ENCODE peak calls at places on chromosomes 2 and 18, in four cellular contexts. Z is fibroblast of lung, G is PC-9, N is tibial artery. V is an unnamed sample.

GRCh38 chr18:44067201-44067600 is 613.5 kb upstream of the SETBP1 start:
- DNase-seq in Z (no peak), G (no peak), N (no peak), V (no peak)

GRCh38 chr2:234203135-234203984 is 152.9 kb downstream of the SPP2 start:
- DNase-seq in Z (peak; percentile 99), G (peak; percentile 98), N (no peak), V (no peak)

GRCh38 chr2:148906136-148906535 is 31.1 kb downstream of the KIF5C start:
- DNase-seq in Z (no peak), G (no peak), N (no peak), V (no peak)

GRCh38 chr18:36402765-36403396 is 105.4 kb downstream of the FHOD3 start:
- DNase-seq in Z (peak; percentile 81), G (no peak), N (peak; percentile 87), V (peak; percentile 85)

GRCh38 chr2:24404582-24404981 is 44.2 kb upstream of the ITSN2 start:
- DNase-seq in Z (peak; percentile 76), G (no peak), N (no peak), V (no peak)

GRCh38 chr2:237097911-237098702 is 12.4 kb downstream of the COPS8 start:
- DNase-seq in Z (peak; percentile 88), G (peak; percentile 64), N (no peak), V (no peak)

GRCh38 chr2:26580751-26581150 is 60.4 kb downstream of the CIB4 start:
- DNase-seq in Z (no peak), G (no peak), N (peak; percentile 48), V (no peak)

GRCh38 chr2:106192752-106193490 is 1.2 kb downstream of the UXS1 start:
- DNase-seq in Z (peak; percentile 79), G (peak; percentile 90), N (no peak), V (no peak)

GRCh38 chr2:134144651-134145050 is 109.2 kb upstream of the MGAT5 start:
- DNase-seq in Z (peak; percentile 33), G (no peak), N (no peak), V (no peak)

GRCh38 chr2:145874466-145874865 is 1354.5 kb upstream of the ZEB2 start:
- DNase-seq in Z (peak; percentile 59), G (no peak), N (no peak), V (no peak)

GRCh38 chr2:112762276-112762675 is 2.1 kb downstream of the CKAP2L start:
- DNase-seq in Z (no peak), G (no peak), N (no peak), V (no peak)

GRCh38 chr2:231204146-231204545 is 5.7 kb downstream of the ARMC9 start:
- DNase-seq in Z (no peak), G (no peak), N (peak; percentile 31), V (no peak)

GRCh38 chr18:26710460-26711096 is 154.9 kb downstream of the AQP4 start:
- DNase-seq in Z (no peak), G (no peak), N (no peak), V (no peak)

GRCh38 chr2:88690591-88691338 is 708 bp upstream of the RPIA start:
- DNase-seq in Z (no peak), G (peak; percentile 68), N (no peak), V (no peak)

GRCh38 chr2:159326569-159327255 is 40.2 kb upstream of the WDSUB1 start:
- DNase-seq in Z (no peak), G (no peak), N (no peak), V (no peak)

GRCh38 chr2:227410191-227410590 is 22.4 kb upstream of the SCYGR1 start:
- DNase-seq in Z (no peak), G (no peak), N (no peak), V (peak; percentile 40)

GRCh38 chr2:149017116-149017985 is 21.1 kb upstream of the LYPD6B start:
- DNase-seq in Z (peak; percentile 57), G (peak; percentile 46), N (peak; percentile 78), V (peak; percentile 85)

GRCh38 chr2:156845806-156846558 is 409.8 kb downstream of the GPD2 start:
- DNase-seq in Z (peak; percentile 3), G (no peak), N (no peak), V (no peak)

GRCh38 chr18:32910694-32911296 is 138.0 kb upstream of the KLHL14 start:
- DNase-seq in Z (peak; percentile 81), G (no peak), N (no peak), V (no peak)

GRCh38 chr18:46424898-46425297 is 232.1 kb downstream of the LOXHD1 start:
- DNase-seq in Z (no peak), G (no peak), N (no peak), V (no peak)

GRCh38 chr2:136116111-136116812 is 1.7 kb downstream of the CXCR4 start:
- DNase-seq in Z (no peak), G (no peak), N (peak; percentile 79), V (no peak)

GRCh38 chr2:122856696-122857095 is 1101.2 kb downstream of the TSN start:
- DNase-seq in Z (no peak), G (no peak), N (no peak), V (no peak)

GRCh38 chr18:47050468-47050867 is 15.0 kb upstream of the ELOA2 start:
- DNase-seq in Z (peak; percentile 44), G (peak; percentile 40), N (no peak), V (no peak)

GRCh38 chr2:190409616-190410015 is 1.5 kb downstream of the MFSD6 start:
- DNase-seq in Z (no peak), G (no peak), N (no peak), V (no peak)
- H3K4me3 ChIP-seq in Z (no peak overlapping the region), G (peak overlapping the region; percentile 61), N (no peak overlapping the region), V (peak overlapping the region; percentile 83)

DNA sequence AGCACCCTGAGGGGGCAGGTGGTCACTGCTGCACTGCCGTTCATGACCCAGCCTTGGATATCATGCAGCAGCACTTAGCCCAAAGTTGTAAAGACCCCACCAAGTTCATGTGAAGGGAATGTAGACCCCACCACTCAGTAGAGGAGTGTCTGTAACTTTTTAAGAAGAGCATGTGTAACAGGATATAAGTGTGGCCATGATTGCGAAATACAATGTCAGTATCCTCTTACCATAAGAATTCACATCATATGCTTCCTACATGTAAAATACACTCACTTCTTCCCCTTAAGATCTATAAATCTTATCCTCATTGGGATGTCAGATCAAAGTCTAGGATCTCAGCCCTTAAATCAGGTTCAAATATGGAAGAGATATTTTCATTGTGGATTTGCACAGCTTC is 276.9 kb downstream of the PTPRM start:
- DNase-seq in Z (no peak), G (no peak), N (no peak), V (no peak)
- H3K27ac ChIP-seq in Z (no peak overlapping the region), G (no peak overlapping the region), N (no peak overlapping the region), V (no peak overlapping the region)

GRCh38 chr2:144455979-144456378 is 63.9 kb downstream of the ZEB2 start:
- DNase-seq in Z (no peak), G (no peak), N (no peak), V (no peak)

GRCh38 chr2:144453486-144454158 is 66.3 kb downstream of the ZEB2 start:
- DNase-seq in Z (peak; percentile 65), G (no peak), N (no peak), V (no peak)

GRCh38 chr2:144454466-144455287 is 65.2 kb downstream of the ZEB2 start:
- DNase-seq in Z (no peak), G (no peak), N (no peak), V (no peak)

GRCh38 chr2:144458536-144458935 is 61.4 kb downstream of the ZEB2 start:
- DNase-seq in Z (no peak), G (no peak), N (no peak), V (no peak)

GRCh38 chr2:144456680-144457079 is 63.2 kb downstream of the ZEB2 start:
- DNase-seq in Z (peak; percentile 90), G (no peak), N (no peak), V (peak; percentile 73)
- TF ChIP-seq CTCF in Z (no peak), G (no peak), N (no peak), V (no peak)

GRCh38 chr2:235468978-235469694 is 24.7 kb upstream of the AGAP1 start:
- DNase-seq in Z (peak; percentile 86), G (peak; percentile 93), N (peak; percentile 70), V (peak; percentile 63)
- H3K4me3 ChIP-seq in Z (peak overlapping the region; percentile 40), G (peak overlapping the region; percentile 22), N (no peak overlapping the region), V (no peak overlapping the region)

DNA sequence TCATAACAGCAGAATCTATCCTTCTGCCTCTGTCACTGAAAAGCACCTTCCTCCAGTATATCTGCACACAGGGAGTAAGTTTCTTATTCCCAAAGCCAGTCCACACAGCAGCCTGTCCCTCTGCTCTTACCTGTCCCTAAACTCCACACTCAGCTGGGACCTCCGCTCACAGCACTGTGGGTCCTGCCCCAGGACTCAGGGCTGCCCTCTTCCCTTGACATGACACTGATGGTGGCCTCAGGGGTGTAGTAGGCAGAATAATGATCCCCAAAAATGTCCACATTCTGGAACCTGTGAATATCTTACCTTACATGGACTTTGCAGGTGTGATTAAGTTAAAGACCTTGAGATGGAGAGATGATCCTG is 39.7 kb upstream of the EML4 start:
- DNase-seq in Z (no peak), G (no peak), N (no peak), V (no peak)
- H3K27ac ChIP-seq in Z (no peak overlapping the region), G (peak overlapping the region; percentile 8), N (no peak overlapping the region), V (no peak overlapping the region)